ENCODE peak calls at places on chromosomes 16 and 17, in six cellular contexts. Z is BJ; B is fibroblast of mammary gland; F is activated CD4-positive, alpha-beta T cell treated with anti-CD3 and anti-CD28 coated beads, Interleukin-2, amount 50 U/mL, for 24 hours; C is stomach; I is GM12864. T is an unnamed sample.

GRCh38 chr17:27319536-27320221 is 25.8 kb downstream of the WSB1 start:
- DNase-seq in B (peak), I (no peak), C (peak), Z (no peak), F (no peak), T (no peak)

GRCh38 chr16:89155184-89155679 is 16.3 kb upstream of the CDH15 start:
- DNase-seq in F (no peak), C (peak), I (no peak), B (peak), Z (peak), T (no peak)

GRCh38 chr16:9125658-9126492 is 34.4 kb downstream of the HAPSTR1 start:
- DNase-seq in I (no peak), Z (no peak), C (no peak), F (no peak), B (no peak), T (no peak)

GRCh38 chr17:47862621-47863440 is 11.9 kb upstream of the SP6 start:
- DNase-seq in Z (peak), I (no peak), B (peak), F (no peak), C (no peak), T (peak)

GRCh38 chr17:70327723-70328122 is 158.4 kb downstream of the KCNJ2 start:
- DNase-seq in C (no peak), F (no peak), Z (no peak), B (no peak), I (no peak), T (no peak)

GRCh38 chr17:69637399-69638165 is 223.1 kb downstream of the MAP2K6 start:
- DNase-seq in B (peak), C (no peak), Z (peak), F (no peak), I (no peak), T (peak)

GRCh38 chr17:61436273-61436672 is 15.9 kb upstream of the TBX4 start:
- DNase-seq in I (no peak), C (no peak), F (no peak), B (no peak), Z (no peak), T (no peak)

GRCh38 chr17:4902540-4902939 is 358 bp downstream of the CHRNE start:
- DNase-seq in F (no peak), Z (no peak), B (no peak), I (no peak), C (no peak), T (no peak)

GRCh38 chr17:32486091-32486700 is 597 bp upstream of the CDK5R1 start:
- DNase-seq in Z (no peak), I (no peak), F (peak), C (peak), B (peak), T (peak)

GRCh38 chr16:88688013-88688778 is 1.9 kb upstream of the SNAI3 start:
- DNase-seq in B (no peak), I (no peak), F (no peak), C (peak), Z (no peak), T (peak)

GRCh38 chr17:55177159-55177913 is 87.4 kb upstream of the HLF start:
- DNase-seq in I (no peak), Z (no peak), B (peak), C (no peak), F (no peak), T (peak)

GRCh38 chr16:86572041-86572521 is 5.5 kb downstream of the FOXC2 start:
- DNase-seq in Z (no peak), B (no peak), F (no peak), I (no peak), C (no peak), T (no peak)

GRCh38 chr16:76335187-76335974 is 58.2 kb downstream of the CNTNAP4 start:
- DNase-seq in C (no peak), I (no peak), F (no peak), Z (no peak), B (peak), T (no peak)

T was measured in bronchial epithelial cell.